ENCODE peak calls at places on chromosomes 16 and 17, in four cellular contexts. C is mesenchymal stem cell, W is trophoblast cell, A is neuronal stem cell. U is an unnamed sample.

GRCh38 chr17:10875411-10875810 is 37.5 kb upstream of the PIRT start:
- DNase-seq in C (no peak), A (peak; percentile 48), W (no peak), U (no peak)

GRCh38 chr16:12573730-12574383 is 229.8 kb downstream of the CPPED1 start:
- DNase-seq in A (peak; percentile 37), W (peak; percentile 48), C (peak; percentile 18), U (no peak)

GRCh38 chr16:47965439-47965838 is 190.4 kb downstream of the ABCC12 start:
- DNase-seq in W (no peak), A (peak; percentile 70), C (no peak), U (peak; percentile 50)

GRCh38 chr17:77892469-77893143 is 65.9 kb upstream of the TNRC6C start:
- DNase-seq in C (peak; percentile 13), A (peak; percentile 63), W (no peak), U (no peak)

GRCh38 chr17:78890111-78890897 is 12.7 kb downstream of the CEP295NL start:
- DNase-seq in A (no peak), W (peak; percentile 81), C (no peak), U (no peak)

GRCh38 chr16:12896562-12896961 is 4.8 kb upstream of the SHISA9 start:
- DNase-seq in A (peak; percentile 59), C (peak; percentile 4), W (no peak), U (no peak)

GRCh38 chr17:47197821-47198220 is 8.7 kb upstream of the CDC27 start:
- DNase-seq in C (no peak), W (no peak), A (no peak), U (no peak)

GRCh38 chr17:78026381-78026780 is 67.9 kb downstream of the TNRC6C start:
- DNase-seq in W (no peak), A (no peak), C (no peak), U (no peak)

GRCh38 chr16:81533175-81533507 is 88.5 kb downstream of the CMIP start:
- DNase-seq in A (no peak), C (no peak), W (no peak), U (peak; percentile 41)

GRCh38 chr17:2390199-2390880 is 10.5 kb downstream of the MNT start:
- DNase-seq in A (no peak), C (no peak), W (no peak), U (no peak)

GRCh38 chr17:42980766-42981397 is 517 bp downstream of the RUNDC1 start:
- DNase-seq in A (peak; percentile 27), C (peak; percentile 68), W (peak; percentile 72), U (peak; percentile 64)

GRCh38 chr17:17710728-17711541 is 29.7 kb downstream of the RAI1 start:
- DNase-seq in W (no peak), A (no peak), C (peak; percentile 96), U (peak; percentile 93)

GRCh38 chr16:87304951-87305350 is 12.2 kb downstream of the C16orf95 start:
- DNase-seq in W (no peak), A (no peak), C (no peak), U (no peak)

GRCh38 chr16:21611546-21612384 is 12.4 kb downstream of the METTL9 start:
- DNase-seq in W (no peak), A (no peak), C (peak; percentile 41), U (no peak)

GRCh38 chr17:65586899-65587298 is 25.5 kb upstream of the AXIN2 start:
- DNase-seq in A (no peak), C (no peak), W (no peak), U (no peak)

GRCh38 chr16:51326131-51326856 is 175.2 kb upstream of the SALL1 start:
- DNase-seq in A (no peak), C (peak; percentile 87), W (no peak), U (peak; percentile 87)

GRCh38 chr16:24986512-24987303 is 28.5 kb downstream of the ARHGAP17 start:
- DNase-seq in C (peak; percentile 94), A (no peak), W (peak; percentile 73), U (peak; percentile 88)

GRCh38 chr17:19386276-19386863 is 620 bp downstream of the MFAP4 start:
- DNase-seq in W (peak; percentile 60), C (peak; percentile 94), A (no peak), U (peak; percentile 92)

GRCh38 chr17:1713878-1714487 is 3.8 kb upstream of the TLCD2 start:
- DNase-seq in A (peak; percentile 59), W (no peak), C (peak; percentile 50), U (peak; percentile 32)

GRCh38 chr16:88472042-88472441 is 19.0 kb downstream of the ZFPM1 start:
- DNase-seq in C (no peak), W (no peak), A (no peak), U (no peak)

GRCh38 chr16:67926181-67926742 is 5.4 kb downstream of the CTRL start:
- DNase-seq in W (no peak), C (no peak), A (no peak), U (peak; percentile 30)

GRCh38 chr16:70601576-70602575 is 44.5 kb upstream of the IL34 start:
- DNase-seq in W (no peak), C (no peak), A (no peak), U (peak; percentile 24)

GRCh38 chr17:65173284-65173793 is 36.2 kb downstream of the RGS9 start:
- DNase-seq in C (peak; percentile 94), W (no peak), A (no peak), U (peak; percentile 55)

GRCh38 chr17:80908206-80908605 is 83.4 kb upstream of the CHMP6 start:
- DNase-seq in A (no peak), W (no peak), C (no peak), U (no peak)

GRCh38 chr16:54240180-54241125 is 46.1 kb downstream of the IRX3 start:
- DNase-seq in C (no peak), A (no peak), W (no peak), U (no peak)

GRCh38 chr17:43591750-43592562 is 45.8 kb upstream of the ETV4 start:
- DNase-seq in C (peak; percentile 66), A (no peak), W (no peak), U (peak; percentile 92)

GRCh38 chr16:20799599-20799998 is 6.7 kb downstream of the ERI2 start:
- DNase-seq in W (no peak), C (peak; percentile 7), A (no peak), U (peak; percentile 44)

GRCh38 chr17:40915199-40915661 is 22.2 kb downstream of the KRT23 start:
- DNase-seq in A (no peak), W (peak; percentile 45), C (peak; percentile 96), U (peak; percentile 98)

GRCh38 chr16:2428787-2429036 is 535 bp upstream of the CCNF start:
- DNase-seq in W (no peak), A (no peak), C (no peak), U (no peak)
- H3K14ac ChIP-seq in W (peak overlapping the region; percentile 62), A (peak overlapping the region; percentile 91), C (no peak overlapping the region), U (peak overlapping the region; percentile 97)

DNA sequence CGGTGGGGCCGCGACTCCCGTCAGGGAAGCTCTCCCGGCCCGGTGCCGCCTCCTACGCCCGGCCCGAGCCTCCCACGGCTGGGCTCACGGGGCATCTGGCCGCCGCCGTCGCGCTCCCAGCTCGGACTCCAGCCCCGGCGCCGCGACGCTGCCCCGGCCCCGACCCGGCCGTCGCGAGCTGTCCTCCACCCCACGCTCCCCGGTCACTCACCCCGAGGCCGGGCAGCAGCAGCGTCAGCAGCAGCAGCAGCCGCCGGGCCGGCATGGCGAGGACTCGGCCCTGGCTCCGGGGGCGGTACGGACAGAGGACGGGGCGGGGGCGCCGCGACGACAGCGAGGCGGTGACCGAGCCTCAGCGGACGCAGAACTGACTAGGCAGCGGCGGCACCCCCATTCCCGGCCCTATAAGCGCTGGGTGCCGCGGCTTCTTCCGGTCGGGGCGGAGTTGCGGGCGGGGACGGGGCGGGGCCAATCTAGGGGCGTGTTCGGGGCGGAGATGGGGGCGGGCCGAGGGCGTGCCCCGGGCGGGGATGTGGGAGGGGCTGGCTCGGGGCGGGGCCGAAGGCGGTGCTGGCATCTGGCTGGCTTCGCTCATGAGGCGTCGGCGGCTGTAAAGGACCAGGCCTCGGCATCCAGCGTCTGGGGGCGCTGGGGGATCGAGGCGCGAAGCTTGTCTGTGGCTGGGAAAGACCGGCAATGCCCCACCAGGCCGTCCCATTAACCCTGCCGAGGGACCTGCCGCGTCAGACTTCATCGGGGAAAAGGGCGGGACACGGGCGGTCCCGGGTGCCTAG is at the start of gene ERN1:
- DNase-seq in A (peak; percentile 92), C (peak; percentile 95), W (peak; percentile 85), U (peak; percentile 91)
- H3K14ac ChIP-seq in A (peak within 1 kb of the TSS; percentile 75), C (peak within 1 kb of the TSS; percentile 86), W (peak within 1 kb of the TSS; percentile 94), U (peak within 1 kb of the TSS; percentile 87)

DNA sequence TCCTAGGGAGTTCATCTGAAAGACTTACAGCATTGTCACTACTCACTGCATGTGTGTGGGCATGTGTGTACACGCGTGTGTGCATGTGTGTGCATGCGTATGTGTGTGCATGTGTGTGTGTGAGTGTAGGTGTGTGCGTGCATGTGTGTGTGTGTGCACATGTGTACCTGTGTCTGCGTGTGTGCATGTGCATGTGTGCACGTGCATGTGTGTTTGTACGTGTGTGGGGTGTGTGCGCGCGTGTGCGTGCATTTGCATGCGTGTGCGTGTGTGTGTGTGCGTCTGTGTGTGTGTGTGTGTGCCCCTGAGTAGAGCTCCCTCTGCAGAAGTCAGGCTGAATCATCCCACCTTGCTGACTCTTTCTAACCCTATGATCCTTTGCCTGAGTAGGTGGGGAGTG is 114.8 kb upstream of the RBFOX1 start:
- DNase-seq in C (no peak), W (no peak), A (no peak), U (no peak)
- H3K14ac ChIP-seq in C (no peak overlapping the region), W (no peak overlapping the region), A (peak overlapping the region; percentile 28), U (no peak overlapping the region)

GRCh38 chr17:30290696-30291570 is 811 bp downstream of the BLMH start:
- DNase-seq in C (peak; percentile 59), A (peak; percentile 47), W (peak; percentile 24), U (peak; percentile 21)

GRCh38 chr17:30290077-30290476 is 1.7 kb downstream of the BLMH start:
- DNase-seq in A (no peak), W (no peak), C (no peak), U (no peak)

GRCh38 chr17:30296499-30297038 is 4.8 kb upstream of the BLMH start:
- DNase-seq in W (no peak), A (no peak), C (no peak), U (no peak)

GRCh38 chr17:30292490-30292858 is 730 bp upstream of the BLMH start:
- DNase-seq in W (no peak), A (no peak), C (no peak), U (no peak)

GRCh38 chr17:30291571-30292489 is at the start of gene BLMH:
- DNase-seq in A (peak; percentile 73), W (peak; percentile 64), C (peak; percentile 82), U (peak; percentile 77)
- H3K14ac ChIP-seq in A (no peak within 1 kb of the TSS), W (peak within 1 kb of the TSS; percentile 90), C (peak within 1 kb of the TSS; percentile 77), U (peak within 1 kb of the TSS; percentile 99)

GRCh38 chr16:72125635-72126428 is 32.2 kb downstream of the DHX38 start:
- DNase-seq in A (no peak), C (no peak), W (no peak), U (no peak)
- H3K14ac ChIP-seq in A (no peak overlapping the region), C (no peak overlapping the region), W (no peak overlapping the region), U (no peak overlapping the region)

DNA sequence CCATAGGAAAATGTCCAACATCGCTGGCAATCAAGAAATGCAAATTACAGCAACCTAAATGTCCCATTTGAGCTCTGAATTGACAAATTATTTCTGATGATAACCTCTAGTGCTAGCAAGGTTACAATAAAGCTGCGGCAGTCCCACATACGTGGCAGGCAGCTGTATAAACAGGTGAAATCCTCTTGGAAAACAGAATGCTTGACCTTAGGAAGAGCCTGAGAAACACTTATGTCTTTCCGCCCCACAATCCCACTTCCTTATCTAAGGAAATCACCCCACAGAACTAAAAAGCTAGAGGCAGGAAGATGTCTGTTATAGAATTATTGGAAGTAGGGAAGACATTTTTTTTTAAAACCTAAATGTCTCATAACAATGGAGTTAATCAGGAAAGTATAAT is 154.3 kb downstream of the KATNIP start:
- DNase-seq in W (no peak), A (no peak), C (no peak), U (no peak)
- H3K14ac ChIP-seq in W (no peak overlapping the region), A (no peak overlapping the region), C (no peak overlapping the region), U (no peak overlapping the region)

U was measured in IMR-90.